ENCODE peak calls at places on chromosomes 6 and 20, in eight cellular contexts. C, L, G, R, J, P, Y and I are unnamed samples.

GRCh38 chr20:51727872-51728271 is 40.3 kb downstream of the ATP9A start:
- DNase-seq in C (no peak), L (no peak), G (no peak), R (no peak), J (no peak), P (no peak), Y (no peak), I (no peak)

GRCh38 chr20:39800548-39800947 is 838.4 kb downstream of the DHX35 start:
- DNase-seq in C (peak; percentile 76), L (peak; percentile 30), G (peak; percentile 48), R (peak; percentile 42), J (no peak), P (no peak), Y (peak; percentile 84), I (peak; percentile 80)

GRCh38 chr6:29825848-29826247 is 1.8 kb upstream of the HLA-G start:
- DNase-seq in C (no peak), L (no peak), G (no peak), R (no peak), J (no peak), P (no peak), Y (no peak), I (peak; percentile 21)

GRCh38 chr20:1809611-1810510 is 85.3 kb upstream of the SIRPA start:
- DNase-seq in C (no peak), L (no peak), G (peak; percentile 62), R (peak; percentile 48), J (no peak), P (no peak), Y (peak; percentile 51), I (peak; percentile 77)

GRCh38 chr20:4962257-4962855 is 39.0 kb downstream of the SLC23A2 start:
- DNase-seq in C (peak; percentile 42), L (no peak), G (no peak), R (no peak), J (no peak), P (no peak), Y (no peak), I (no peak)

GRCh38 chr6:36738108-36738507 is 40.5 kb downstream of the RAB44 start:
- DNase-seq in C (no peak), L (no peak), G (no peak), R (no peak), J (no peak), P (no peak), Y (no peak), I (no peak)

GRCh38 chr6:77466055-77467028 is 3.1 kb upstream of the HTR1B start:
- DNase-seq in C (peak; percentile 82), L (no peak), G (peak; percentile 55), R (peak; percentile 81), J (peak; percentile 56), P (peak; percentile 51), Y (peak; percentile 81), I (peak; percentile 61)

GRCh38 chr6:57063847-57064246 is 17.4 kb downstream of the KIAA1586 start:
- DNase-seq in C (no peak), L (no peak), G (no peak), R (no peak), J (no peak), P (no peak), Y (no peak), I (no peak)

GRCh38 chr6:108768176-108768555 is 80.1 kb upstream of the ARMC2 start:
- DNase-seq in C (no peak), L (no peak), G (no peak), R (no peak), J (no peak), P (no peak), Y (no peak), I (no peak)

GRCh38 chr20:13800728-13801134 is 15.9 kb downstream of the NDUFAF5 start:
- DNase-seq in C (peak; percentile 97), L (peak; percentile 83), G (peak; percentile 92), R (peak; percentile 65), J (no peak), P (peak; percentile 78), Y (peak; percentile 69), I (peak; percentile 94)

GRCh38 chr20:41170386-41171105 is 33.2 kb downstream of the PLCG1 start:
- DNase-seq in C (no peak), L (no peak), G (no peak), R (no peak), J (no peak), P (no peak), Y (no peak), I (no peak)

GRCh38 chr6:32387946-32388345 is 16.2 kb upstream of the TSBP1 start:
- DNase-seq in C (no peak), L (no peak), G (no peak), R (no peak), J (no peak), P (no peak), Y (no peak), I (no peak)

GRCh38 chr6:129895692-129896091 is 34.6 kb upstream of the TMEM244 start:
- DNase-seq in C (no peak), L (no peak), G (peak; percentile 38), R (no peak), J (no peak), P (no peak), Y (no peak), I (peak; percentile 24)

GRCh38 chr6:151005126-151005525 is 139.6 kb downstream of the MTHFD1L start:
- DNase-seq in C (peak; percentile 23), L (no peak), G (no peak), R (no peak), J (no peak), P (no peak), Y (no peak), I (no peak)
- H3K27ac ChIP-seq in C (no peak overlapping the region), L (no peak overlapping the region), G (no peak overlapping the region), R (peak overlapping the region; percentile 43), J (peak overlapping the region; percentile 80), P (peak overlapping the region; percentile 53), Y (peak overlapping the region; percentile 87), I (peak overlapping the region; percentile 12)

GRCh38 chr6:139882977-139883728 is 508.7 kb upstream of the CITED2 start:
- DNase-seq in C (peak; percentile 30), L (no peak), G (peak; percentile 4), R (peak; percentile 59), J (no peak), P (no peak), Y (peak; percentile 38), I (no peak)
- H3K27ac ChIP-seq in C (peak overlapping the region; percentile 90), L (no peak overlapping the region), G (no peak overlapping the region), R (peak overlapping the region; percentile 95), J (peak overlapping the region; percentile 75), P (no peak overlapping the region), Y (peak overlapping the region; percentile 74), I (no peak overlapping the region)

GRCh38 chr6:28078836-28079235 is 1.5 kb upstream of the ZNF165 start:
- DNase-seq in C (no peak), L (no peak), G (no peak), R (no peak), J (no peak), P (no peak), Y (no peak), I (no peak)
- H3K27ac ChIP-seq in C (peak overlapping the region; percentile 90), L (no peak overlapping the region), G (no peak overlapping the region), R (no peak overlapping the region), J (no peak overlapping the region), P (no peak overlapping the region), Y (no peak overlapping the region), I (no peak overlapping the region)

GRCh38 chr6:85401186-85402062 is 48.5 kb upstream of the NT5E start:
- DNase-seq in C (no peak), L (no peak), G (no peak), R (no peak), J (no peak), P (no peak), Y (no peak), I (no peak)
- H3K27ac ChIP-seq in C (no peak overlapping the region), L (no peak overlapping the region), G (no peak overlapping the region), R (peak overlapping the region; percentile 98), J (no peak overlapping the region), P (no peak overlapping the region), Y (peak overlapping the region; percentile 99), I (peak overlapping the region; percentile 96)

GRCh38 chr20:56463428-56463827 is 5.0 kb upstream of the RTF2 start:
- DNase-seq in C (no peak), L (no peak), G (no peak), R (no peak), J (no peak), P (no peak), Y (no peak), I (no peak)
- H3K27ac ChIP-seq in C (no peak overlapping the region), L (no peak overlapping the region), G (no peak overlapping the region), R (no peak overlapping the region), J (peak overlapping the region; percentile 13), P (no peak overlapping the region), Y (no peak overlapping the region), I (no peak overlapping the region)